ENCODE peak calls at places on chromosomes 2 and 18, in nine cellular contexts. One of them, this sample, is unnamed. For H3K36me3 and H3K9me3, the result is how much of the 10 kb centered on the place peaks cover.

GRCh38 chr18:42067527-42067926 is 112.5 kb downstream of the PIK3C3 start:
- DNase-seq in body of pancreas: no peak
- DNase-seq in Peyer's patch: no peak
- DNase-seq in cardiac muscle cell: no peak
- DNase-seq in endothelial cell of umbilical vein: no peak
- DNase-seq in transverse colon: no peak
- DNase-seq in astrocyte: no peak
- DNase-seq in heart left ventricle: no peak
- DNase-seq in OCI-LY7: no peak
- DNase-seq in this sample: no peak

GRCh38 chr2:215772003-215772402 is 241.3 kb downstream of the MREG start:
- DNase-seq in body of pancreas: no peak
- DNase-seq in Peyer's patch: no peak
- DNase-seq in cardiac muscle cell: peak
- DNase-seq in endothelial cell of umbilical vein: peak
- DNase-seq in transverse colon: no peak
- DNase-seq in astrocyte: peak
- DNase-seq in heart left ventricle: no peak
- DNase-seq in OCI-LY7: no peak
- DNase-seq in this sample: peak

GRCh38 chr2:65514555-65515195 is 82.3 kb upstream of the SPRED2 start:
- DNase-seq in body of pancreas: no peak
- DNase-seq in Peyer's patch: no peak
- DNase-seq in cardiac muscle cell: no peak
- DNase-seq in endothelial cell of umbilical vein: no peak
- DNase-seq in transverse colon: no peak
- DNase-seq in astrocyte: peak
- DNase-seq in heart left ventricle: no peak
- DNase-seq in OCI-LY7: no peak
- DNase-seq in this sample: no peak

GRCh38 chr2:62724886-62725711 is 19.6 kb downstream of the EHBP1 start:
- DNase-seq in body of pancreas: peak
- DNase-seq in Peyer's patch: peak
- DNase-seq in cardiac muscle cell: peak
- DNase-seq in endothelial cell of umbilical vein: peak
- DNase-seq in transverse colon: peak
- DNase-seq in astrocyte: no peak
- DNase-seq in heart left ventricle: peak
- DNase-seq in OCI-LY7: peak
- DNase-seq in this sample: peak

GRCh38 chr18:34977787-34978532 is 63.3 kb upstream of the MAPRE2 start:
- DNase-seq in body of pancreas: peak
- DNase-seq in Peyer's patch: peak
- DNase-seq in cardiac muscle cell: peak
- DNase-seq in endothelial cell of umbilical vein: peak
- DNase-seq in transverse colon: peak
- DNase-seq in astrocyte: no peak
- DNase-seq in heart left ventricle: peak
- DNase-seq in OCI-LY7: peak
- DNase-seq in this sample: peak

GRCh38 chr2:2960817-2961216 is 416.8 kb downstream of the EIPR1 start:
- DNase-seq in body of pancreas: no peak
- DNase-seq in Peyer's patch: no peak
- DNase-seq in cardiac muscle cell: no peak
- DNase-seq in endothelial cell of umbilical vein: no peak
- DNase-seq in transverse colon: no peak
- DNase-seq in astrocyte: no peak
- DNase-seq in heart left ventricle: no peak
- DNase-seq in OCI-LY7: no peak
- DNase-seq in this sample: no peak

GRCh38 chr2:191350826-191351225 is 105.6 kb downstream of the MYO1B start:
- DNase-seq in body of pancreas: no peak
- DNase-seq in Peyer's patch: no peak
- DNase-seq in cardiac muscle cell: no peak
- DNase-seq in endothelial cell of umbilical vein: no peak
- DNase-seq in transverse colon: no peak
- DNase-seq in astrocyte: peak
- DNase-seq in heart left ventricle: no peak
- DNase-seq in OCI-LY7: no peak
- DNase-seq in this sample: no peak

GRCh38 chr18:59501876-59502221 is 142.8 kb upstream of the LMAN1 start:
- DNase-seq in body of pancreas: no peak
- DNase-seq in Peyer's patch: no peak
- DNase-seq in cardiac muscle cell: no peak
- DNase-seq in endothelial cell of umbilical vein: no peak
- DNase-seq in transverse colon: no peak
- DNase-seq in astrocyte: peak
- DNase-seq in heart left ventricle: no peak
- DNase-seq in OCI-LY7: no peak
- DNase-seq in this sample: no peak

GRCh38 chr18:26806224-26806623 is 59.3 kb downstream of the AQP4 start:
- DNase-seq in body of pancreas: no peak
- DNase-seq in Peyer's patch: no peak
- DNase-seq in cardiac muscle cell: peak
- DNase-seq in endothelial cell of umbilical vein: no peak
- DNase-seq in transverse colon: no peak
- DNase-seq in astrocyte: no peak
- DNase-seq in heart left ventricle: no peak
- DNase-seq in OCI-LY7: no peak
- DNase-seq in this sample: no peak

GRCh38 chr2:138321458-138321857 is 180.1 kb upstream of the SPOPL start:
- DNase-seq in body of pancreas: peak
- DNase-seq in Peyer's patch: no peak
- DNase-seq in cardiac muscle cell: no peak
- DNase-seq in endothelial cell of umbilical vein: no peak
- DNase-seq in transverse colon: no peak
- DNase-seq in astrocyte: no peak
- DNase-seq in heart left ventricle: no peak
- DNase-seq in OCI-LY7: no peak
- DNase-seq in this sample: no peak

GRCh38 chr2:174570325-174570958 is 27.2 kb downstream of the WIPF1 start:
- DNase-seq in body of pancreas: no peak
- DNase-seq in Peyer's patch: no peak
- DNase-seq in cardiac muscle cell: no peak
- DNase-seq in endothelial cell of umbilical vein: no peak
- DNase-seq in transverse colon: no peak
- DNase-seq in astrocyte: no peak
- DNase-seq in heart left ventricle: no peak
- DNase-seq in OCI-LY7: no peak
- DNase-seq in this sample: no peak

GRCh38 chr2:128016620-128017019 is 11.2 kb downstream of the SAP130 start:
- DNase-seq in body of pancreas: no peak
- DNase-seq in Peyer's patch: no peak
- DNase-seq in cardiac muscle cell: no peak
- DNase-seq in endothelial cell of umbilical vein: no peak
- DNase-seq in transverse colon: no peak
- DNase-seq in astrocyte: peak
- DNase-seq in heart left ventricle: no peak
- DNase-seq in OCI-LY7: no peak
- DNase-seq in this sample: no peak

GRCh38 chr2:156400704-156401678 is 35.2 kb upstream of the GPD2 start:
- DNase-seq in body of pancreas: peak
- DNase-seq in Peyer's patch: peak
- DNase-seq in cardiac muscle cell: peak
- DNase-seq in endothelial cell of umbilical vein: peak
- DNase-seq in transverse colon: peak
- DNase-seq in astrocyte: peak
- DNase-seq in heart left ventricle: peak
- DNase-seq in OCI-LY7: peak
- DNase-seq in this sample: peak

GRCh38 chr2:56654936-56655335 is 471.1 kb downstream of the CCDC85A start:
- DNase-seq in body of pancreas: no peak
- DNase-seq in Peyer's patch: no peak
- DNase-seq in cardiac muscle cell: no peak
- DNase-seq in endothelial cell of umbilical vein: no peak
- DNase-seq in transverse colon: no peak
- DNase-seq in astrocyte: peak
- DNase-seq in heart left ventricle: no peak
- DNase-seq in OCI-LY7: no peak
- DNase-seq in this sample: no peak

GRCh38 chr2:9264301-9264700 is 57.7 kb downstream of the ASAP2 start:
- DNase-seq in body of pancreas: no peak
- DNase-seq in Peyer's patch: no peak
- DNase-seq in cardiac muscle cell: no peak
- DNase-seq in endothelial cell of umbilical vein: peak
- DNase-seq in transverse colon: no peak
- DNase-seq in astrocyte: peak
- DNase-seq in heart left ventricle: peak
- DNase-seq in OCI-LY7: no peak
- DNase-seq in this sample: peak

GRCh38 chr18:32339062-32339461 is 131.6 kb downstream of the GAREM1 start:
- DNase-seq in body of pancreas: no peak
- DNase-seq in Peyer's patch: no peak
- DNase-seq in cardiac muscle cell: no peak
- DNase-seq in endothelial cell of umbilical vein: no peak
- DNase-seq in transverse colon: no peak
- DNase-seq in astrocyte: no peak
- DNase-seq in heart left ventricle: no peak
- DNase-seq in OCI-LY7: no peak
- DNase-seq in this sample: no peak

DNA sequence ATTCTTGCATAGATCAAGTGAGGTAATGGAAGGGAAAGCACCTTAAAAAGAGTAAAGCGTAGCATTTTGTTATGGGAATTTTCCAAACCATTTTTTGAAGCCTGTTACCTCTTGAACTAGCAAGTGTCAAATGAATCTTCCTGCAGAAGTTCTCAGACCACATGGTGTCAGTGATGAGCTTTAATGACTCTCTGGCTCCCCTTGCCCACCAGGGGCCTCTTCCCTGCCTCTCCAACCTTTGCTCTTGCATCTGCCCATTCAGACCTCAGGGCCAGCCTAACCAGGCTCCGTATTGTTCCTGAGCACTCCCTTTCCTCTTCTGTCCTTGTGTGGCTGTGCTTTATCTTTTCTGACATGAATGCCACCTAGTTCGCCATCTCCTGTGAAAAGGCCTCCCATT is 155.9 kb downstream of the DIS3L2 start:
- DNase-seq in body of pancreas: no peak
- DNase-seq in Peyer's patch: no peak
- DNase-seq in cardiac muscle cell: no peak
- DNase-seq in endothelial cell of umbilical vein: no peak
- DNase-seq in transverse colon: no peak
- DNase-seq in astrocyte: no peak
- DNase-seq in heart left ventricle: no peak
- DNase-seq in OCI-LY7: peak
- DNase-seq in this sample: no peak
- TF ChIP-seq CTCF in body of pancreas: no peak
- TF ChIP-seq CTCF in Peyer's patch: no peak
- TF ChIP-seq CTCF in cardiac muscle cell: no peak
- TF ChIP-seq CTCF in endothelial cell of umbilical vein: no peak
- TF ChIP-seq CTCF in transverse colon: no peak
- TF ChIP-seq CTCF in astrocyte: no peak
- TF ChIP-seq CTCF in heart left ventricle: no peak
- TF ChIP-seq CTCF in OCI-LY7: peak
- TF ChIP-seq CTCF in this sample: no peak

GRCh38 chr18:79736846-79737245 is 57.2 kb downstream of the CTDP1 start:
- DNase-seq in body of pancreas: no peak
- DNase-seq in Peyer's patch: no peak
- DNase-seq in cardiac muscle cell: no peak
- DNase-seq in endothelial cell of umbilical vein: no peak
- DNase-seq in transverse colon: no peak
- DNase-seq in astrocyte: no peak
- DNase-seq in heart left ventricle: peak
- DNase-seq in OCI-LY7: no peak
- DNase-seq in this sample: no peak

GRCh38 chr18:79736230-79736629 is 56.6 kb downstream of the CTDP1 start:
- DNase-seq in body of pancreas: no peak
- DNase-seq in Peyer's patch: no peak
- DNase-seq in cardiac muscle cell: no peak
- DNase-seq in endothelial cell of umbilical vein: no peak
- DNase-seq in transverse colon: no peak
- DNase-seq in astrocyte: no peak
- DNase-seq in heart left ventricle: peak
- DNase-seq in OCI-LY7: no peak
- DNase-seq in this sample: no peak

GRCh38 chr18:79737426-79737825 is 57.8 kb downstream of the CTDP1 start:
- DNase-seq in body of pancreas: no peak
- DNase-seq in Peyer's patch: no peak
- DNase-seq in cardiac muscle cell: no peak
- DNase-seq in endothelial cell of umbilical vein: no peak
- DNase-seq in transverse colon: no peak
- DNase-seq in astrocyte: no peak
- DNase-seq in heart left ventricle: peak
- DNase-seq in OCI-LY7: no peak
- DNase-seq in this sample: no peak

GRCh38 chr18:79733996-79734770 is 54.6 kb downstream of the CTDP1 start:
- DNase-seq in body of pancreas: no peak
- DNase-seq in Peyer's patch: no peak
- DNase-seq in cardiac muscle cell: no peak
- DNase-seq in endothelial cell of umbilical vein: no peak
- DNase-seq in transverse colon: no peak
- DNase-seq in astrocyte: no peak
- DNase-seq in heart left ventricle: peak
- DNase-seq in OCI-LY7: no peak
- DNase-seq in this sample: no peak

GRCh38 chr18:79735071-79735980 is 55.7 kb downstream of the CTDP1 start:
- DNase-seq in body of pancreas: no peak
- DNase-seq in Peyer's patch: no peak
- DNase-seq in cardiac muscle cell: no peak
- DNase-seq in endothelial cell of umbilical vein: no peak
- DNase-seq in transverse colon: no peak
- DNase-seq in astrocyte: no peak
- DNase-seq in heart left ventricle: peak
- DNase-seq in OCI-LY7: no peak
- DNase-seq in this sample: no peak
- H3K36me3 ChIP-seq in body of pancreas: under half
- H3K36me3 ChIP-seq in Peyer's patch: half or more
- H3K36me3 ChIP-seq in cardiac muscle cell: under half
- H3K36me3 ChIP-seq in endothelial cell of umbilical vein: under half
- H3K36me3 ChIP-seq in transverse colon: under half
- H3K36me3 ChIP-seq in astrocyte: under half
- H3K36me3 ChIP-seq in heart left ventricle: under half
- H3K36me3 ChIP-seq in OCI-LY7: under half
- H3K36me3 ChIP-seq in this sample: under half

DNA sequence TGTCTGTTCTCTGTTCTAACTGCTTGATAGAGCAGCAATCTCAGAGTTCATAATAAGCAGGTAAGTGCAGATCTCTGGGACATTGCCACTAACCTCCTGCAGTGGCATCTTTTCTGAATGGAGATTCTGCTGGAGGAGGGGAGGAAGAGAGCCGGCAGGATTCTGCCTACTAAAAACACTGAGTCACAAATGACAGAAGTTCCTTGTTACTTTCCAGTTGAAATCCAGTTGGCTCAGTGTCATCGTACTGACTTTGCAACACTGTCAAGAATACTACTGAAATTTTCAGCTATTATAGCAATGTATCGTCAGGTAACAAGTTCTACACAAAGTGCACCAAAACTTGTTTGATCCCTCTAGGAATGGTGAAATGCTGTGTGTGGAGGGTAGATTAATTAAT is 79.6 kb upstream of the ST6GAL2 start:
- DNase-seq in body of pancreas: no peak
- DNase-seq in Peyer's patch: no peak
- DNase-seq in cardiac muscle cell: no peak
- DNase-seq in endothelial cell of umbilical vein: no peak
- DNase-seq in transverse colon: no peak
- DNase-seq in astrocyte: no peak
- DNase-seq in heart left ventricle: no peak
- DNase-seq in OCI-LY7: no peak
- DNase-seq in this sample: no peak
- H3K9me3 ChIP-seq in body of pancreas: under half
- H3K9me3 ChIP-seq in Peyer's patch: under half
- H3K9me3 ChIP-seq in cardiac muscle cell: under half
- H3K9me3 ChIP-seq in endothelial cell of umbilical vein: under half
- H3K9me3 ChIP-seq in transverse colon: under half
- H3K9me3 ChIP-seq in astrocyte: under half
- H3K9me3 ChIP-seq in heart left ventricle: under half
- H3K9me3 ChIP-seq in OCI-LY7: under half
- H3K9me3 ChIP-seq in this sample: under half

GRCh38 chr2:168992591-168993349 is 38.4 kb downstream of the ABCB11 start:
- DNase-seq in body of pancreas: no peak
- DNase-seq in Peyer's patch: no peak
- DNase-seq in cardiac muscle cell: no peak
- DNase-seq in endothelial cell of umbilical vein: peak
- DNase-seq in transverse colon: no peak
- DNase-seq in astrocyte: peak
- DNase-seq in heart left ventricle: no peak
- DNase-seq in OCI-LY7: no peak
- DNase-seq in this sample: no peak
- TF ChIP-seq CTCF in body of pancreas: no peak
- TF ChIP-seq CTCF in Peyer's patch: no peak
- TF ChIP-seq CTCF in cardiac muscle cell: no peak
- TF ChIP-seq CTCF in endothelial cell of umbilical vein: no peak
- TF ChIP-seq CTCF in transverse colon: no peak
- TF ChIP-seq CTCF in astrocyte: no peak
- TF ChIP-seq CTCF in heart left ventricle: no peak
- TF ChIP-seq CTCF in OCI-LY7: no peak
- TF ChIP-seq CTCF in this sample: no peak

This sample was measured in A673.